ENCODE peak calls at places on chromosomes 11 and 22, in six cellular contexts. One of them, this sample, is unnamed.

GRCh38 chr11:74926304-74927030 is 22.4 kb downstream of the XRRA1 start:
- DNase-seq in naive thymus-derived CD4-positive, alpha-beta T cell: peak; percentile 43
- DNase-seq in CD8-positive, alpha-beta T cell: no peak
- DNase-seq in esophagus squamous epithelium: no peak
- DNase-seq in PC-3: peak; percentile 86
- DNase-seq in IMR-90: peak; percentile 56
- DNase-seq in this sample: no peak

GRCh38 chr11:124793466-124794278 is 6.5 kb downstream of the MSANTD2 start:
- DNase-seq in naive thymus-derived CD4-positive, alpha-beta T cell: no peak
- DNase-seq in CD8-positive, alpha-beta T cell: peak; percentile 15
- DNase-seq in esophagus squamous epithelium: no peak
- DNase-seq in PC-3: peak; percentile 82
- DNase-seq in IMR-90: peak; percentile 40
- DNase-seq in this sample: no peak

GRCh38 chr22:37186997-37187522 is 987 bp downstream of the C1QTNF6 start:
- DNase-seq in naive thymus-derived CD4-positive, alpha-beta T cell: no peak
- DNase-seq in CD8-positive, alpha-beta T cell: no peak
- DNase-seq in esophagus squamous epithelium: no peak
- DNase-seq in PC-3: no peak
- DNase-seq in IMR-90: peak; percentile 9
- DNase-seq in this sample: no peak

GRCh38 chr11:96052921-96053631 is 129.2 kb upstream of the MTMR2 start:
- DNase-seq in naive thymus-derived CD4-positive, alpha-beta T cell: no peak
- DNase-seq in CD8-positive, alpha-beta T cell: no peak
- DNase-seq in esophagus squamous epithelium: no peak
- DNase-seq in PC-3: peak; percentile 71
- DNase-seq in IMR-90: peak; percentile 62
- DNase-seq in this sample: no peak

GRCh38 chr22:21075516-21076138 is 29.9 kb downstream of the LRRC74B start:
- DNase-seq in naive thymus-derived CD4-positive, alpha-beta T cell: no peak
- DNase-seq in CD8-positive, alpha-beta T cell: no peak
- DNase-seq in esophagus squamous epithelium: no peak
- DNase-seq in PC-3: no peak
- DNase-seq in IMR-90: no peak
- DNase-seq in this sample: no peak

GRCh38 chr11:848988-849824 is 6.6 kb downstream of the TSPAN4 start:
- DNase-seq in naive thymus-derived CD4-positive, alpha-beta T cell: peak; percentile 67
- DNase-seq in CD8-positive, alpha-beta T cell: no peak
- DNase-seq in esophagus squamous epithelium: no peak
- DNase-seq in PC-3: no peak
- DNase-seq in IMR-90: no peak
- DNase-seq in this sample: no peak

GRCh38 chr11:123640677-123641494 is 13.5 kb downstream of the SCN3B start:
- DNase-seq in naive thymus-derived CD4-positive, alpha-beta T cell: peak; percentile 55
- DNase-seq in CD8-positive, alpha-beta T cell: peak; percentile 35
- DNase-seq in esophagus squamous epithelium: no peak
- DNase-seq in PC-3: peak; percentile 67
- DNase-seq in IMR-90: peak; percentile 17
- DNase-seq in this sample: peak; percentile 52

GRCh38 chr11:70494559-70495350 is 96.4 kb downstream of the CTTN start:
- DNase-seq in naive thymus-derived CD4-positive, alpha-beta T cell: no peak
- DNase-seq in CD8-positive, alpha-beta T cell: no peak
- DNase-seq in esophagus squamous epithelium: no peak
- DNase-seq in PC-3: no peak
- DNase-seq in IMR-90: no peak
- DNase-seq in this sample: no peak

GRCh38 chr11:85930879-85931366 is 75.7 kb downstream of the CCDC83 start:
- DNase-seq in naive thymus-derived CD4-positive, alpha-beta T cell: no peak
- DNase-seq in CD8-positive, alpha-beta T cell: no peak
- DNase-seq in esophagus squamous epithelium: no peak
- DNase-seq in PC-3: no peak
- DNase-seq in IMR-90: no peak
- DNase-seq in this sample: no peak

GRCh38 chr11:59574932-59575904 is 40.4 kb downstream of the OSBP start:
- DNase-seq in naive thymus-derived CD4-positive, alpha-beta T cell: no peak
- DNase-seq in CD8-positive, alpha-beta T cell: no peak
- DNase-seq in esophagus squamous epithelium: no peak
- DNase-seq in PC-3: no peak
- DNase-seq in IMR-90: no peak
- DNase-seq in this sample: no peak

GRCh38 chr11:6703247-6704063 is 20.3 kb upstream of the MRPL17 start:
- DNase-seq in naive thymus-derived CD4-positive, alpha-beta T cell: no peak
- DNase-seq in CD8-positive, alpha-beta T cell: peak; percentile 28
- DNase-seq in esophagus squamous epithelium: no peak
- DNase-seq in PC-3: peak; percentile 76
- DNase-seq in IMR-90: peak; percentile 57
- DNase-seq in this sample: peak; percentile 28

GRCh38 chr11:93089474-93090102 is 108.2 kb downstream of the SLC36A4 start:
- DNase-seq in naive thymus-derived CD4-positive, alpha-beta T cell: no peak
- DNase-seq in CD8-positive, alpha-beta T cell: no peak
- DNase-seq in esophagus squamous epithelium: no peak
- DNase-seq in PC-3: peak; percentile 73
- DNase-seq in IMR-90: peak; percentile 62
- DNase-seq in this sample: peak; percentile 2

DNA sequence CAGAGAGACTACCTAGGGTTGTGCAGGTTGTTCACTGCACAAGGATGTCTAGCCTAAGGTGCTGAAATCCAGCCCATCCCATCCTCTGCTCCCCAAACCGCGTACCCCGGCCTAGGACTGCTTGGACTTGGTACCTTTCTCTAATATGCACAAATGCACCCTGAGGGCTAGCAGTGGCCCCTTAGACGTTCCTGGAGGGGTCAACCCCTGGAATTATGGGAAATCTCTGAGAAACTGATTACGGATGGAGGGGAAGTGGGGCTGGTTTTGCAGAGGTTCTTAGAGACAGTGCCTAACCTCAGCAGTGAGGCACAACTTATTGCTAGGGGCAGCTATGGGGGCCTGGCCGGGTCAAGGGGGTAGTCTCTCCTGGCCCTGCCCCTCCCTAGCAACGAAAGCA is 2.5 kb downstream of the C11orf68 start:
- DNase-seq in naive thymus-derived CD4-positive, alpha-beta T cell: no peak
- DNase-seq in CD8-positive, alpha-beta T cell: no peak
- DNase-seq in esophagus squamous epithelium: no peak
- DNase-seq in PC-3: no peak
- DNase-seq in IMR-90: no peak
- DNase-seq in this sample: no peak
- H3K4me1 ChIP-seq in naive thymus-derived CD4-positive, alpha-beta T cell: peaks cover 26% of the 10 kb centered on the region
- H3K4me1 ChIP-seq in CD8-positive, alpha-beta T cell: peaks cover 41% of the 10 kb centered on the region
- H3K4me1 ChIP-seq in esophagus squamous epithelium: peaks cover 70% of the 10 kb centered on the region
- H3K4me1 ChIP-seq in PC-3: peaks cover 72% of the 10 kb centered on the region
- H3K4me1 ChIP-seq in IMR-90: peaks cover 58% of the 10 kb centered on the region
- H3K4me1 ChIP-seq in this sample: peaks cover 51% of the 10 kb centered on the region

GRCh38 chr11:12893787-12894672 is 115.1 kb upstream of the RASSF10 start:
- DNase-seq in naive thymus-derived CD4-positive, alpha-beta T cell: peak; percentile 53
- DNase-seq in CD8-positive, alpha-beta T cell: peak; percentile 50
- DNase-seq in esophagus squamous epithelium: no peak
- DNase-seq in PC-3: peak; percentile 67
- DNase-seq in IMR-90: peak; percentile 52
- DNase-seq in this sample: peak; percentile 46
- H3K27ac ChIP-seq in naive thymus-derived CD4-positive, alpha-beta T cell: no peak overlapping the region
- H3K27ac ChIP-seq in CD8-positive, alpha-beta T cell: no peak overlapping the region
- H3K27ac ChIP-seq in esophagus squamous epithelium: peak overlapping the region; percentile 43
- H3K27ac ChIP-seq in PC-3: no peak overlapping the region
- H3K27ac ChIP-seq in IMR-90: peak overlapping the region; percentile 56
- H3K27ac ChIP-seq in this sample: peak overlapping the region; percentile 72

DNA sequence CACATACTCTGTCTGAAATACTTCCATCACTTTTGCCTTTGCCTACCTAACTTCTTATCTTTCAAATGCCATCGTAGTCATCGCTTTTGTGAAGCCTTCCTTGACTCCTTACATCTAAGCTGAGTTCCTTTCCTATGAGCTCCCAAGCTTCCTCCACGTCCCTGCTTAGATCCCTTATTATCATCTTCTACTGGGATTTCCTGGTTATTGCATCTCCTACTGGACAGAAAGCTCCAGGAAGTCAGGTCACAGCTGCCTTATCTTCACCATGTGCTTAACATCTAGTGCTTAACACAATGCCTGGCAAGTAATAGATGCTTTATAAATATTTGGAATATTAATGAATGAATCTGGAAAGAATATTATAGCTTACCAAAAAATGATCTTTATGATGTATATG is 5.9 kb downstream of the YPEL4 start:
- DNase-seq in naive thymus-derived CD4-positive, alpha-beta T cell: no peak
- DNase-seq in CD8-positive, alpha-beta T cell: no peak
- DNase-seq in esophagus squamous epithelium: no peak
- DNase-seq in PC-3: no peak
- DNase-seq in IMR-90: peak; percentile 44
- DNase-seq in this sample: no peak
- H3K4me1 ChIP-seq in naive thymus-derived CD4-positive, alpha-beta T cell: peaks cover 8% of the 10 kb centered on the region
- H3K4me1 ChIP-seq in CD8-positive, alpha-beta T cell: peaks cover 16% of the 10 kb centered on the region
- H3K4me1 ChIP-seq in esophagus squamous epithelium: peaks cover 49% of the 10 kb centered on the region
- H3K4me1 ChIP-seq in PC-3: peaks cover 18% of the 10 kb centered on the region
- H3K4me1 ChIP-seq in IMR-90: peaks cover 30% of the 10 kb centered on the region
- H3K4me1 ChIP-seq in this sample: peaks cover 27% of the 10 kb centered on the region

DNA sequence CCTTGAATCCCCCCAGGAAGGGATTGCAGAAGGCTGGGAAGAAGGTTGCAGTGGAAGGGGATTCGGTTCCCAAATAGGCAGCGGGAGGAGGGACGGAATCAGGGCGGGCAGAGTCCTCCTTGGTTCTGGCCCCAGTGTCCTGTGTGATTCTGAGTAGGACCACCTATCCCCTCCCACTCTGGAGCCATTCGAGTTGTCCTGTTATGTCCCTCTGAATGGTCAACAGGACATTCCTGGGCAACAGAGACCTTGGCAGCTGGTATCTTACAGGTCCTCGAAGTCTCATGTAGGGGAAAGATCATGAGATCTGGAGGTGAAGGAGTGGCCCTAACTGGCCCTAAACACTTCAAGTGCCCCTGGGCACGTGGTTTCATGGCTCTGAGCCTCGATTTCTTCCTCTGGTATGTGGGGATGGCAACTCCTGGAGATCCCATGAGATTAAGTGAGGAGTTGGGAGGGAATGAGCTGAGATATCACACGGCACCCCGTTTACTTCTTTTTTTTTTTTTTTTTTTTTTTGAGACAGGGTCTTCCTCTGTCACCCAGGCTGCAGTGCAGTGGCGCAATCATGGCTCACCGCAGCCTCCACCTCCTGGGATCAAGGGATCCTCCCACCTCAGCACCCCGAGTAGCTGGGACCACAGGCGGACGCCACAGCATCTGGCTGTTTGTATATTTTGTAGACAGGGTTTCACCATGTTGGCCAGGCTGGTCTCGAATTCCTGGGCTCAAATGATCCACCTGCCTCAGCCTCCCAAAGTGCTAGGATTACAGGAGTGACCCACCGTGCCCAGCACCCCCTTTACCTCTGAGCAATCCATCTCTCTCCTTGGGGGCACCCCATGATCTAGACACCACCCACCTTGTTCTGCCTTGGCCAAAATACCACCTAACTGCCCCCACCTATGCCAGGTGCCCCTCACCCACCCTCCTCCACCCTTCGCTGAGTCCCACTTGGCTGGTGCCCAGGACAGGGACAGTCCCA is 6.8 kb downstream of the LIF start:
- DNase-seq in naive thymus-derived CD4-positive, alpha-beta T cell: no peak
- DNase-seq in CD8-positive, alpha-beta T cell: no peak
- DNase-seq in esophagus squamous epithelium: no peak
- DNase-seq in PC-3: no peak
- DNase-seq in IMR-90: peak; percentile 76
- DNase-seq in this sample: no peak
- H3K27ac ChIP-seq in naive thymus-derived CD4-positive, alpha-beta T cell: no peak overlapping the region
- H3K27ac ChIP-seq in CD8-positive, alpha-beta T cell: no peak overlapping the region
- H3K27ac ChIP-seq in esophagus squamous epithelium: no peak overlapping the region
- H3K27ac ChIP-seq in PC-3: peak overlapping the region; percentile 93
- H3K27ac ChIP-seq in IMR-90: peak overlapping the region; percentile 44
- H3K27ac ChIP-seq in this sample: no peak overlapping the region